ENCODE peak calls at places on chromosomes 7 and 10, in ten cellular contexts. One of them, this sample, is unnamed. For H3K36me3, the result is how much of the 10 kb centered on the place peaks cover.

GRCh38 chr7:17640730-17641377 is 299.4 kb downstream of the SNX13 start:
- DNase-seq in mesendoderm: peak
- DNase-seq in CD8-positive, alpha-beta memory T cell: no peak
- DNase-seq in right lobe of liver: no peak
- DNase-seq in tibial nerve: no peak
- DNase-seq in sigmoid colon: no peak
- DNase-seq in astrocyte: no peak
- DNase-seq in Panc1: no peak
- DNase-seq in neural progenitor cell: peak
- DNase-seq in body of pancreas: peak
- DNase-seq in this sample: no peak

GRCh38 chr7:140673770-140674155 is 1.0 kb downstream of the ADCK2 start:
- DNase-seq in mesendoderm: no peak
- DNase-seq in CD8-positive, alpha-beta memory T cell: no peak
- DNase-seq in right lobe of liver: no peak
- DNase-seq in tibial nerve: no peak
- DNase-seq in sigmoid colon: peak
- DNase-seq in astrocyte: no peak
- DNase-seq in Panc1: no peak
- DNase-seq in neural progenitor cell: no peak
- DNase-seq in body of pancreas: peak
- DNase-seq in this sample: no peak

GRCh38 chr10:26554246-26554645 is 116.1 kb downstream of the APBB1IP start:
- DNase-seq in mesendoderm: no peak
- DNase-seq in CD8-positive, alpha-beta memory T cell: no peak
- DNase-seq in right lobe of liver: no peak
- DNase-seq in tibial nerve: no peak
- DNase-seq in sigmoid colon: no peak
- DNase-seq in astrocyte: no peak
- DNase-seq in Panc1: no peak
- DNase-seq in neural progenitor cell: no peak
- DNase-seq in body of pancreas: no peak
- DNase-seq in this sample: no peak

GRCh38 chr10:59805043-59805442 is 51.8 kb upstream of the MRLN start:
- DNase-seq in mesendoderm: peak
- DNase-seq in CD8-positive, alpha-beta memory T cell: no peak
- DNase-seq in right lobe of liver: no peak
- DNase-seq in tibial nerve: no peak
- DNase-seq in sigmoid colon: no peak
- DNase-seq in astrocyte: no peak
- DNase-seq in Panc1: no peak
- DNase-seq in neural progenitor cell: peak
- DNase-seq in body of pancreas: peak
- DNase-seq in this sample: no peak

GRCh38 chr10:131683941-131684340 is 216.9 kb upstream of the PPP2R2D start:
- DNase-seq in mesendoderm: no peak
- DNase-seq in CD8-positive, alpha-beta memory T cell: no peak
- DNase-seq in right lobe of liver: no peak
- DNase-seq in tibial nerve: no peak
- DNase-seq in sigmoid colon: peak
- DNase-seq in astrocyte: no peak
- DNase-seq in Panc1: no peak
- DNase-seq in neural progenitor cell: no peak
- DNase-seq in body of pancreas: no peak
- DNase-seq in this sample: peak

GRCh38 chr10:113687041-113687440 is 7.3 kb downstream of the CASP7 start:
- DNase-seq in mesendoderm: no peak
- DNase-seq in CD8-positive, alpha-beta memory T cell: no peak
- DNase-seq in right lobe of liver: no peak
- DNase-seq in tibial nerve: no peak
- DNase-seq in sigmoid colon: no peak
- DNase-seq in astrocyte: no peak
- DNase-seq in Panc1: no peak
- DNase-seq in neural progenitor cell: no peak
- DNase-seq in body of pancreas: no peak
- DNase-seq in this sample: no peak

GRCh38 chr10:62012318-62012717 is 110.8 kb downstream of the ARID5B start:
- DNase-seq in mesendoderm: no peak
- DNase-seq in CD8-positive, alpha-beta memory T cell: no peak
- DNase-seq in right lobe of liver: no peak
- DNase-seq in tibial nerve: no peak
- DNase-seq in sigmoid colon: no peak
- DNase-seq in astrocyte: no peak
- DNase-seq in Panc1: no peak
- DNase-seq in neural progenitor cell: no peak
- DNase-seq in body of pancreas: no peak
- DNase-seq in this sample: no peak

GRCh38 chr7:148084138-148084537 is 506.4 kb upstream of the C7orf33 start:
- DNase-seq in mesendoderm: peak
- DNase-seq in CD8-positive, alpha-beta memory T cell: no peak
- DNase-seq in right lobe of liver: peak
- DNase-seq in tibial nerve: no peak
- DNase-seq in sigmoid colon: no peak
- DNase-seq in astrocyte: no peak
- DNase-seq in Panc1: peak
- DNase-seq in neural progenitor cell: peak
- DNase-seq in body of pancreas: peak
- DNase-seq in this sample: peak

GRCh38 chr10:62681211-62681940 is 123.1 kb upstream of the ADO start:
- DNase-seq in mesendoderm: peak
- DNase-seq in CD8-positive, alpha-beta memory T cell: peak
- DNase-seq in right lobe of liver: no peak
- DNase-seq in tibial nerve: no peak
- DNase-seq in sigmoid colon: no peak
- DNase-seq in astrocyte: peak
- DNase-seq in Panc1: no peak
- DNase-seq in neural progenitor cell: peak
- DNase-seq in body of pancreas: no peak
- DNase-seq in this sample: no peak

GRCh38 chr10:71796749-71797405 is 23.6 kb upstream of the VSIR start:
- DNase-seq in mesendoderm: peak
- DNase-seq in CD8-positive, alpha-beta memory T cell: no peak
- DNase-seq in right lobe of liver: no peak
- DNase-seq in tibial nerve: no peak
- DNase-seq in sigmoid colon: no peak
- DNase-seq in astrocyte: no peak
- DNase-seq in Panc1: no peak
- DNase-seq in neural progenitor cell: no peak
- DNase-seq in body of pancreas: no peak
- DNase-seq in this sample: no peak

GRCh38 chr7:69843653-69844052 is 245.4 kb downstream of the AUTS2 start:
- DNase-seq in mesendoderm: no peak
- DNase-seq in CD8-positive, alpha-beta memory T cell: no peak
- DNase-seq in right lobe of liver: no peak
- DNase-seq in tibial nerve: no peak
- DNase-seq in sigmoid colon: no peak
- DNase-seq in astrocyte: no peak
- DNase-seq in Panc1: no peak
- DNase-seq in neural progenitor cell: no peak
- DNase-seq in body of pancreas: no peak
- DNase-seq in this sample: no peak

GRCh38 chr7:26658698-26659084 is 205.7 kb downstream of the SKAP2 start:
- DNase-seq in mesendoderm: no peak
- DNase-seq in CD8-positive, alpha-beta memory T cell: no peak
- DNase-seq in right lobe of liver: no peak
- DNase-seq in tibial nerve: no peak
- DNase-seq in sigmoid colon: no peak
- DNase-seq in astrocyte: no peak
- DNase-seq in Panc1: no peak
- DNase-seq in neural progenitor cell: peak
- DNase-seq in body of pancreas: no peak
- DNase-seq in this sample: no peak

GRCh38 chr10:74021248-74022055 is 23.5 kb downstream of the VCL start:
- DNase-seq in mesendoderm: no peak
- DNase-seq in CD8-positive, alpha-beta memory T cell: no peak
- DNase-seq in right lobe of liver: no peak
- DNase-seq in tibial nerve: no peak
- DNase-seq in sigmoid colon: no peak
- DNase-seq in astrocyte: peak
- DNase-seq in Panc1: no peak
- DNase-seq in neural progenitor cell: no peak
- DNase-seq in body of pancreas: no peak
- DNase-seq in this sample: no peak

GRCh38 chr7:73973091-73973490 is 54.9 kb upstream of the ELN start:
- DNase-seq in mesendoderm: no peak
- DNase-seq in CD8-positive, alpha-beta memory T cell: no peak
- DNase-seq in right lobe of liver: peak
- DNase-seq in tibial nerve: no peak
- DNase-seq in sigmoid colon: no peak
- DNase-seq in astrocyte: no peak
- DNase-seq in Panc1: no peak
- DNase-seq in neural progenitor cell: no peak
- DNase-seq in body of pancreas: peak
- DNase-seq in this sample: peak

DNA sequence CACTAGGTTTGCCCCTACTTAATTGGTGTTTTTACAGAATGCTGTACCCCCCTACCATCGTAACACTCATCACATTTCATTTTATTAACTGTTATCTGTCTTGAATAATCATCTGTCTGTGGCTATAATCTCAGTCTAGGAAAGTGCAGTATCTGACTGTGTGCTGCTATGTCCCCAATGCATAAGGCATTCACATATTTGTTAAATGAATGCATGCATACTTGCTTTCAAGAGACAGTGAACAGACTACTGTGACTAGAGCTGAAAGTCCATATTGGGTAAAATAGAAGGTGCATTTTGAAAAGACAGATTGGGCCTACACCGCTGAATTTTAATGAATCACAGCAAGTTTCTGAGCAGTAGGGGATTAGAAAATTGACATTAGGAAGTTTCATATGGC is 112.3 kb downstream of the ARHGAP12 start:
- DNase-seq in mesendoderm: no peak
- DNase-seq in CD8-positive, alpha-beta memory T cell: no peak
- DNase-seq in right lobe of liver: no peak
- DNase-seq in tibial nerve: no peak
- DNase-seq in sigmoid colon: no peak
- DNase-seq in astrocyte: peak
- DNase-seq in Panc1: no peak
- DNase-seq in neural progenitor cell: no peak
- DNase-seq in body of pancreas: no peak
- DNase-seq in this sample: no peak
- H3K36me3 ChIP-seq in mesendoderm: under half
- H3K36me3 ChIP-seq in CD8-positive, alpha-beta memory T cell: under half
- H3K36me3 ChIP-seq in right lobe of liver: under half
- H3K36me3 ChIP-seq in tibial nerve: under half
- H3K36me3 ChIP-seq in sigmoid colon: under half
- H3K36me3 ChIP-seq in astrocyte: under half
- H3K36me3 ChIP-seq in Panc1: under half
- H3K36me3 ChIP-seq in neural progenitor cell: under half
- H3K36me3 ChIP-seq in body of pancreas: under half
- H3K36me3 ChIP-seq in this sample: under half

GRCh38 chr10:122234416-122234815 is 36.7 kb upstream of the BTBD16 start:
- DNase-seq in mesendoderm: no peak
- DNase-seq in CD8-positive, alpha-beta memory T cell: no peak
- DNase-seq in right lobe of liver: no peak
- DNase-seq in tibial nerve: no peak
- DNase-seq in sigmoid colon: no peak
- DNase-seq in astrocyte: no peak
- DNase-seq in Panc1: no peak
- DNase-seq in neural progenitor cell: peak
- DNase-seq in body of pancreas: no peak
- DNase-seq in this sample: no peak

GRCh38 chr10:122230222-122230621 is 40.9 kb upstream of the BTBD16 start:
- DNase-seq in mesendoderm: no peak
- DNase-seq in CD8-positive, alpha-beta memory T cell: no peak
- DNase-seq in right lobe of liver: no peak
- DNase-seq in tibial nerve: no peak
- DNase-seq in sigmoid colon: no peak
- DNase-seq in astrocyte: no peak
- DNase-seq in Panc1: no peak
- DNase-seq in neural progenitor cell: no peak
- DNase-seq in body of pancreas: no peak
- DNase-seq in this sample: no peak

GRCh38 chr10:122229678-122230077 is 41.4 kb upstream of the BTBD16 start:
- DNase-seq in mesendoderm: no peak
- DNase-seq in CD8-positive, alpha-beta memory T cell: no peak
- DNase-seq in right lobe of liver: no peak
- DNase-seq in tibial nerve: no peak
- DNase-seq in sigmoid colon: no peak
- DNase-seq in astrocyte: no peak
- DNase-seq in Panc1: no peak
- DNase-seq in neural progenitor cell: no peak
- DNase-seq in body of pancreas: no peak
- DNase-seq in this sample: no peak

GRCh38 chr10:122233857-122234348 is 37.2 kb upstream of the BTBD16 start:
- DNase-seq in mesendoderm: no peak
- DNase-seq in CD8-positive, alpha-beta memory T cell: no peak
- DNase-seq in right lobe of liver: no peak
- DNase-seq in tibial nerve: no peak
- DNase-seq in sigmoid colon: no peak
- DNase-seq in astrocyte: no peak
- DNase-seq in Panc1: no peak
- DNase-seq in neural progenitor cell: no peak
- DNase-seq in body of pancreas: no peak
- DNase-seq in this sample: no peak

GRCh38 chr10:122232781-122233180 is 38.3 kb upstream of the BTBD16 start:
- DNase-seq in mesendoderm: no peak
- DNase-seq in CD8-positive, alpha-beta memory T cell: no peak
- DNase-seq in right lobe of liver: no peak
- DNase-seq in tibial nerve: no peak
- DNase-seq in sigmoid colon: no peak
- DNase-seq in astrocyte: peak
- DNase-seq in Panc1: no peak
- DNase-seq in neural progenitor cell: no peak
- DNase-seq in body of pancreas: no peak
- DNase-seq in this sample: no peak
- H3K36me3 ChIP-seq in mesendoderm: under half
- H3K36me3 ChIP-seq in CD8-positive, alpha-beta memory T cell: under half
- H3K36me3 ChIP-seq in right lobe of liver: under half
- H3K36me3 ChIP-seq in tibial nerve: under half
- H3K36me3 ChIP-seq in sigmoid colon: under half
- H3K36me3 ChIP-seq in astrocyte: under half
- H3K36me3 ChIP-seq in Panc1: under half
- H3K36me3 ChIP-seq in neural progenitor cell: under half
- H3K36me3 ChIP-seq in body of pancreas: under half
- H3K36me3 ChIP-seq in this sample: under half

GRCh38 chr7:2225336-2225735 is 7.4 kb downstream of the MAD1L1 start:
- DNase-seq in mesendoderm: no peak
- DNase-seq in CD8-positive, alpha-beta memory T cell: no peak
- DNase-seq in right lobe of liver: no peak
- DNase-seq in tibial nerve: no peak
- DNase-seq in sigmoid colon: no peak
- DNase-seq in astrocyte: no peak
- DNase-seq in Panc1: no peak
- DNase-seq in neural progenitor cell: no peak
- DNase-seq in body of pancreas: no peak
- DNase-seq in this sample: no peak
- H3K36me3 ChIP-seq in mesendoderm: under half
- H3K36me3 ChIP-seq in CD8-positive, alpha-beta memory T cell: under half
- H3K36me3 ChIP-seq in right lobe of liver: under half
- H3K36me3 ChIP-seq in tibial nerve: under half
- H3K36me3 ChIP-seq in sigmoid colon: under half
- H3K36me3 ChIP-seq in astrocyte: under half
- H3K36me3 ChIP-seq in Panc1: under half
- H3K36me3 ChIP-seq in neural progenitor cell: under half
- H3K36me3 ChIP-seq in body of pancreas: under half
- H3K36me3 ChIP-seq in this sample: under half

DNA sequence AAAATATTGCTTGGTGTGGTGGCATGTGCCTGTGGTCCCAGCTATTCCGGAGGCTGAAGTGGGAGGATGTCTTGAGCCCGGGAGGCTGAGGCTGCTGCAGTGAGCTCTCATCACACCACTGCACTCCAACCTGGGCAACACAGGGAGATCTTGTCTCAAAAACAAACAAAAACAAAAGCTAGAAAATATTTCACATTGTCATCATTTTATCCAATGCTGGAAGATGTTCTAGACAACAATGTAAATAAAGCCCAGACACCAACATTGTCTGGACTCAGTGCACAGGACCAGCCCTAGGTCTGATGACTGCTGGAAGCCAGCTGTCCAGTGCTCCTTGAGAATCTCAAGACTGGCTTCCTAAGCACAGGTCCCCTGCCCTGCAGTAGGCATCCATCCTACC is 13.5 kb downstream of the SEPHS1 start:
- DNase-seq in mesendoderm: no peak
- DNase-seq in CD8-positive, alpha-beta memory T cell: no peak
- DNase-seq in right lobe of liver: no peak
- DNase-seq in tibial nerve: no peak
- DNase-seq in sigmoid colon: no peak
- DNase-seq in astrocyte: no peak
- DNase-seq in Panc1: no peak
- DNase-seq in neural progenitor cell: no peak
- DNase-seq in body of pancreas: no peak
- DNase-seq in this sample: peak
- H3K36me3 ChIP-seq in mesendoderm: under half
- H3K36me3 ChIP-seq in CD8-positive, alpha-beta memory T cell: under half
- H3K36me3 ChIP-seq in right lobe of liver: under half
- H3K36me3 ChIP-seq in tibial nerve: under half
- H3K36me3 ChIP-seq in sigmoid colon: under half
- H3K36me3 ChIP-seq in astrocyte: under half
- H3K36me3 ChIP-seq in Panc1: under half
- H3K36me3 ChIP-seq in neural progenitor cell: under half
- H3K36me3 ChIP-seq in body of pancreas: under half
- H3K36me3 ChIP-seq in this sample: under half

This sample was measured in aorta.